ENCODE peak calls at places on chromosome 20, in nine cellular contexts. H, W, J, U, D, P, Y, Q and T are unnamed samples.

GRCh38 chr20:31721408-31722332 is 998 bp downstream of the BCL2L1 start:
- DNase-seq in H (no peak), W (no peak), J (no peak), U (peak; percentile 27), D (no peak), P (no peak), Y (no peak), Q (peak; percentile 18), T (no peak)

GRCh38 chr20:5545381-5545941 is 204.7 kb upstream of the SHLD1 start:
- DNase-seq in H (no peak), W (no peak), J (no peak), U (no peak), D (no peak), P (no peak), Y (no peak), Q (no peak), T (no peak)

GRCh38 chr20:17888044-17888443 is 80.5 kb downstream of the SNX5 start:
- DNase-seq in H (no peak), W (no peak), J (no peak), U (no peak), D (peak; percentile 70), P (no peak), Y (no peak), Q (no peak), T (no peak)

GRCh38 chr20:63731410-63731809 is 5.1 kb upstream of the LIME1 start:
- DNase-seq in H (no peak), W (no peak), J (no peak), U (no peak), D (no peak), P (no peak), Y (no peak), Q (no peak), T (no peak)

GRCh38 chr20:4134861-4135379 is 119.6 kb upstream of the RNF24 start:
- DNase-seq in H (no peak), W (no peak), J (no peak), U (no peak), D (no peak), P (no peak), Y (no peak), Q (no peak), T (no peak)

GRCh38 chr20:34024733-34025351 is 31.1 kb downstream of the RALY start:
- DNase-seq in H (no peak), W (no peak), J (no peak), U (no peak), D (no peak), P (no peak), Y (no peak), Q (no peak), T (no peak)

GRCh38 chr20:3919352-3919751 is 30.2 kb downstream of the PANK2 start:
- DNase-seq in H (no peak), W (no peak), J (no peak), U (no peak), D (no peak), P (no peak), Y (no peak), Q (no peak), T (no peak)

GRCh38 chr20:33811763-33812672 is 870 bp downstream of the CHMP4B start:
- DNase-seq in H (no peak), W (peak; percentile 16), J (no peak), U (no peak), D (peak; percentile 68), P (peak; percentile 53), Y (peak; percentile 86), Q (no peak), T (peak; percentile 11)

GRCh38 chr20:38725458-38725958 is 1.2 kb downstream of the SLC32A1 start:
- DNase-seq in H (no peak), W (no peak), J (no peak), U (no peak), D (no peak), P (no peak), Y (no peak), Q (no peak), T (no peak)

GRCh38 chr20:48066256-48066655 is 281.0 kb upstream of the SULF2 start:
- DNase-seq in H (no peak), W (no peak), J (no peak), U (no peak), D (no peak), P (no peak), Y (no peak), Q (no peak), T (no peak)

GRCh38 chr20:25233016-25233772 is 14.7 kb upstream of the PYGB start:
- DNase-seq in H (no peak), W (no peak), J (peak; percentile 82), U (no peak), D (no peak), P (peak; percentile 29), Y (peak; percentile 76), Q (no peak), T (no peak)

GRCh38 chr20:33933469-33933909 is 60.2 kb upstream of the RALY start:
- DNase-seq in H (peak; percentile 28), W (peak; percentile 20), J (peak; percentile 28), U (peak; percentile 35), D (peak; percentile 31), P (peak; percentile 73), Y (peak; percentile 55), Q (peak; percentile 86), T (peak; percentile 39)

GRCh38 chr20:2151805-2152727 is 50.4 kb downstream of the STK35 start:
- DNase-seq in H (no peak), W (no peak), J (no peak), U (no peak), D (no peak), P (no peak), Y (peak; percentile 34), Q (no peak), T (no peak)

GRCh38 chr20:431012-431904 is 23.2 kb downstream of the RBCK1 start:
- DNase-seq in H (peak; percentile 24), W (no peak), J (peak; percentile 94), U (no peak), D (peak; percentile 15), P (peak; percentile 79), Y (peak; percentile 40), Q (peak; percentile 59), T (no peak)

GRCh38 chr20:56453347-56453746 is 15.1 kb upstream of the RTF2 start:
- DNase-seq in H (no peak), W (no peak), J (no peak), U (no peak), D (no peak), P (no peak), Y (no peak), Q (no peak), T (no peak)

GRCh38 chr20:39822667-39823066 is 860.5 kb downstream of the DHX35 start:
- DNase-seq in H (no peak), W (no peak), J (no peak), U (no peak), D (no peak), P (no peak), Y (no peak), Q (no peak), T (no peak)

GRCh38 chr20:50813101-50813643 is 18.3 kb downstream of the BCAS4 start:
- DNase-seq in H (no peak), W (no peak), J (no peak), U (no peak), D (no peak), P (no peak), Y (no peak), Q (no peak), T (no peak)

GRCh38 chr20:4073852-4074741 is 58.7 kb upstream of the RNF24 start:
- DNase-seq in H (no peak), W (no peak), J (no peak), U (no peak), D (no peak), P (no peak), Y (no peak), Q (peak; percentile 32), T (no peak)

GRCh38 chr20:38842558-38842981 is 37.1 kb downstream of the PPP1R16B start:
- DNase-seq in H (no peak), W (no peak), J (no peak), U (peak; percentile 72), D (no peak), P (peak; percentile 40), Y (no peak), Q (no peak), T (no peak)

GRCh38 chr20:35190556-35190955 is 18.7 kb downstream of the PROCR start:
- DNase-seq in H (no peak), W (no peak), J (no peak), U (no peak), D (no peak), P (no peak), Y (no peak), Q (no peak), T (no peak)

GRCh38 chr20:2169456-2170088 is 67.9 kb downstream of the STK35 start:
- DNase-seq in H (no peak), W (no peak), J (no peak), U (no peak), D (no peak), P (no peak), Y (no peak), Q (no peak), T (no peak)

GRCh38 chr20:1264727-1265126 is 1.4 kb upstream of the SNPH start:
- DNase-seq in H (no peak), W (no peak), J (no peak), U (no peak), D (no peak), P (no peak), Y (no peak), Q (no peak), T (no peak)

GRCh38 chr20:10842116-10842515 is 168.3 kb upstream of the JAG1 start:
- DNase-seq in H (no peak), W (no peak), J (peak; percentile 60), U (no peak), D (no peak), P (no peak), Y (no peak), Q (no peak), T (no peak)

GRCh38 chr20:48638546-48638945 is 189.3 kb downstream of the PREX1 start:
- DNase-seq in H (no peak), W (no peak), J (no peak), U (no peak), D (no peak), P (no peak), Y (no peak), Q (no peak), T (no peak)

GRCh38 chr20:46348972-46349741 is 40.9 kb upstream of the CDH22 start:
- DNase-seq in H (peak; percentile 21), W (peak; percentile 43), J (peak; percentile 41), U (peak; percentile 29), D (no peak), P (peak; percentile 86), Y (no peak), Q (peak; percentile 32), T (peak; percentile 39)

GRCh38 chr20:10716855-10717254 is 43.1 kb upstream of the JAG1 start:
- DNase-seq in H (no peak), W (no peak), J (no peak), U (no peak), D (no peak), P (no peak), Y (no peak), Q (no peak), T (no peak)

GRCh38 chr20:16940701-16941100 is 192.5 kb downstream of the OTOR start:
- DNase-seq in H (no peak), W (no peak), J (no peak), U (no peak), D (no peak), P (no peak), Y (no peak), Q (no peak), T (no peak)

GRCh38 chr20:62583424-62583920 is 58.8 kb upstream of the SLCO4A1 start:
- DNase-seq in H (no peak), W (no peak), J (no peak), U (no peak), D (no peak), P (no peak), Y (no peak), Q (peak; percentile 40), T (no peak)

GRCh38 chr20:32294071-32294470 is 16.6 kb downstream of the KIF3B start:
- DNase-seq in H (no peak), W (no peak), J (no peak), U (no peak), D (no peak), P (no peak), Y (no peak), Q (no peak), T (no peak)

GRCh38 chr20:41182296-41183212 is 45.2 kb downstream of the PLCG1 start:
- DNase-seq in H (no peak), W (no peak), J (no peak), U (no peak), D (no peak), P (no peak), Y (no peak), Q (no peak), T (no peak)

GRCh38 chr20:18276821-18277220 is 11.5 kb upstream of the ZNF133 start:
- DNase-seq in H (peak; percentile 7), W (peak; percentile 33), J (peak; percentile 81), U (peak; percentile 24), D (peak; percentile 81), P (peak; percentile 76), Y (peak; percentile 46), Q (peak; percentile 29), T (no peak)